ENCODE peak calls at places on chromosomes 4 and X, in five cellular contexts. M is heart right ventricle, D is ovary, U is neuronal stem cell, H is lung. B is an unnamed sample.

GRCh38 chr4:37602454-37603069 is 83.6 kb downstream of the RELL1 start:
- DNase-seq in M (no peak), D (no peak), U (no peak), H (no peak), B (no peak)

GRCh38 chr4:24137963-24138601 is 248.2 kb upstream of the PPARGC1A start:
- DNase-seq in M (no peak), D (no peak), U (no peak), H (no peak), B (no peak)

GRCh38 chr4:79865253-79865652 is 207.8 kb downstream of the ANTXR2 start:
- DNase-seq in M (no peak), D (no peak), U (no peak), H (no peak), B (no peak)

GRCh38 chr4:80367737-80368136 is 32.2 kb downstream of the CFAP299 start:
- DNase-seq in M (no peak), D (no peak), U (no peak), H (no peak), B (no peak)

GRCh38 chrX:140712413-140713173 is 3.0 kb downstream of the LINC00632 start:
- DNase-seq in M (peak), D (peak), U (peak), H (peak), B (peak)

GRCh38 chr4:140813804-140814203 is 57.6 kb upstream of the TBC1D9 start:
- DNase-seq in M (no peak), D (no peak), U (no peak), H (no peak), B (no peak)

GRCh38 chrX:48589482-48590162 is 7.7 kb upstream of the WDR13 start:
- DNase-seq in M (no peak), D (no peak), U (no peak), H (no peak), B (no peak)

GRCh38 chr4:101655847-101656246 is 134.7 kb upstream of the BANK1 start:
- DNase-seq in M (no peak), D (no peak), U (no peak), H (no peak), B (no peak)

GRCh38 chrX:43973249-43973672 is at the start of gene NDP:
- DNase-seq in M (no peak), D (peak), U (no peak), H (no peak), B (no peak)

GRCh38 chrX:154506483-154507332 is 9.3 kb downstream of the FAM3A start:
- DNase-seq in M (no peak), D (no peak), U (no peak), H (no peak), B (no peak)

DNA sequence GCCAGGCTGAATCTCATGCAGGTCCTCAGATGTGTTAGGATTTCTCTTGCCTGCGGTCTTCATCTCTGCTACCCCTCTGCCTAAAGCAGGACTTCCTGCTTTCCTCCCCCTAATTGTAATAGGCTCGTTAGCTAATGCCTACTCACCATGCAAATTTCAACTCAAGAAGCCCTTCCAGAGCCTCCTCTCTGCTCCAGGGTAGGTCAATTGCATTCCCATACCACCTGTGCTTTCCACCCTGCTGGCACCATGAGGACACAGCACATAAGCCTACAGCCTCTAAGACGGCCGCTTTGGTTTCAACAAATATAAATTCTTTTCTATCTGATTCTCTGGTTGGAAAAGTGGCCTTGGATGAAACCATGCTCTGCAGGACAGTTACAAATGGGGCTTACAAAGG is 93.9 kb downstream of the QDPR start:
- DNase-seq in M (no peak), D (no peak), U (no peak), H (no peak), B (no peak)
- H3K27ac ChIP-seq in M (no peak), D (no peak), U (no peak), H (no peak), B (no peak)

GRCh38 chr4:68124262-68124661 is 5.4 kb downstream of the TMPRSS11F start:
- DNase-seq in M (no peak), D (no peak), U (no peak), H (no peak), B (no peak)

GRCh38 chr4:68132342-68132741 is 2.7 kb upstream of the TMPRSS11F start:
- DNase-seq in M (no peak), D (no peak), U (no peak), H (no peak), B (no peak)

GRCh38 chr4:68129793-68130192 is at the start of gene TMPRSS11F:
- DNase-seq in M (no peak), D (no peak), U (no peak), H (no peak), B (no peak)
- H3K27ac ChIP-seq in M (no peak), D (no peak), U (no peak), H (no peak), B (no peak)

DNA sequence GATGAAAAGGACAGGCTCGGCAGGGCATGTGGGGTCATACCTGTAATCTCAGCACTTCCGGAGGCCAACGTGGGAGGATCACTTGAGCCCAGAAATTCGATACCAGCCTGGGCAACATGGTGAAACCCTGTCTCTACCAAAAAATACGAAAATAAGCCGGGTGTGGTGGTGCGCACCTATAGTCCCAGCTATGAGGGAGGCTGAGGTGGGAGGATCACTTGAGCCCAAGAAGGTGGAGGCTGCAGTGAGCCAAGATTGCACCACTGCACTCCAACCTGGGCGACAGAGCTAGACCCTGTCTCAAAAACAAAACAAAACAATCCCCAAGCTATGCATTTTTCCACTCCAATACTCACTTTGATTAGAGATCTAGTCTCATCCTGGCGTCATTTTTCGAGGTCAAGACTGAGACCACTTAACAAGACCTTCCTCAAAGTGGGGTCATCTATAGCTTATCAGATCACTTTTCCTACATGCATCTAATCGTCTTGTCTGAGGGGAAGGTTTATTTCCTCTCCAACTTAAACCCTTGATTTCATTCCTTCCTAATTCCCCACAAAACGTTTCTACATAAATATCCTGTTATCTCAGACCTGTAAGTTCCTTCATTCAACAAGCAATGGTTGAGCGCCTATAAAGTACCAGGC is 1.3 kb downstream of the NKAP start:
- DNase-seq in M (no peak), D (no peak), U (no peak), H (no peak), B (no peak)
- H3K27ac ChIP-seq in M (peak), D (no peak), U (no peak), H (no peak), B (no peak)

GRCh38 chr4:76696109-76696508 is 201.8 kb downstream of the SOWAHB start:
- DNase-seq in M (no peak), D (no peak), U (peak), H (no peak), B (no peak)
- H3K27ac ChIP-seq in M (no peak), D (no peak), U (peak), H (no peak), B (no peak)

DNA sequence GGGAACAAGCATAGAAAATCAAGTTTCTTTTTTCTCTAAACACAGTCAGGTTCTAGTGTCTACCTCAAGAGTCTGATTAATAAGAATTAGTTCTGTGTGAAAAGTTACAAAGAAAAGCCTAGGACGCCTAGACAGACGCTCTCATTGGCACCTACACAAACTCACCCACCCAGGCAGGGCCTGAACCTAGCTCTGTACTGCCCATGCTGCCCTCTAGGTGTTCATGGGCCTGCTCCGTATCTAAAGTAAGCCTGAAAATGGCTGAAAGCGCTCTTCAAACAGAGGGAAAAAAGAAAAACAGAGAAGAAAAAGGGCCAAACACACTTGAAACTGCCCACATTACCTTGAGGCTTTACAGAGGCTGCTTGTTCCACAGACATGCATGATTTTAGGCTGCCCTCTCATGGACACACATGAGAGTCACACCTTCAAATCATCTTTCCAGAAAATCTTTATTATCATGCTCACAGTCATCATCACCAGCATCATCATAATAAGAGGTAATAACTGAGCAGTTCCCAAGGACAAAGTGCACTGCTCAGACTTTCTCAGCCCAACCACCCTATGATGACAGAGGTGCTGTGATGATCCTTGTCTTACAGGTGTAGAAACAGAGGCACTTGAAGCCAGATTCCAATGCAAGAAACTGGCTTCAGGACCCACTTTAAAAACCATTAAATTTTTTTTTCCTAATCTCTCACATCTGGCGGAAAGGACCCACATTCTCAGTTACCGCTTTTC is 49.6 kb downstream of the MAP7D2 start:
- DNase-seq in M (no peak), D (no peak), U (no peak), H (no peak), B (no peak)
- H3K27ac ChIP-seq in M (no peak), D (no peak), U (no peak), H (no peak), B (no peak)

GRCh38 chr4:157984285-157984911 is 188.4 kb downstream of the GASK1B start:
- DNase-seq in M (no peak), D (no peak), U (no peak), H (no peak), B (no peak)

GRCh38 chr4:157983300-157983699 is 189.5 kb downstream of the GASK1B start:
- DNase-seq in M (no peak), D (no peak), U (no peak), H (no peak), B (no peak)

GRCh38 chr4:157977086-157977485 is 195.7 kb downstream of the GASK1B start:
- DNase-seq in M (no peak), D (no peak), U (no peak), H (no peak), B (no peak)

GRCh38 chr4:157980158-157980557 is 192.7 kb downstream of the GASK1B start:
- DNase-seq in M (no peak), D (no peak), U (no peak), H (no peak), B (no peak)

DNA sequence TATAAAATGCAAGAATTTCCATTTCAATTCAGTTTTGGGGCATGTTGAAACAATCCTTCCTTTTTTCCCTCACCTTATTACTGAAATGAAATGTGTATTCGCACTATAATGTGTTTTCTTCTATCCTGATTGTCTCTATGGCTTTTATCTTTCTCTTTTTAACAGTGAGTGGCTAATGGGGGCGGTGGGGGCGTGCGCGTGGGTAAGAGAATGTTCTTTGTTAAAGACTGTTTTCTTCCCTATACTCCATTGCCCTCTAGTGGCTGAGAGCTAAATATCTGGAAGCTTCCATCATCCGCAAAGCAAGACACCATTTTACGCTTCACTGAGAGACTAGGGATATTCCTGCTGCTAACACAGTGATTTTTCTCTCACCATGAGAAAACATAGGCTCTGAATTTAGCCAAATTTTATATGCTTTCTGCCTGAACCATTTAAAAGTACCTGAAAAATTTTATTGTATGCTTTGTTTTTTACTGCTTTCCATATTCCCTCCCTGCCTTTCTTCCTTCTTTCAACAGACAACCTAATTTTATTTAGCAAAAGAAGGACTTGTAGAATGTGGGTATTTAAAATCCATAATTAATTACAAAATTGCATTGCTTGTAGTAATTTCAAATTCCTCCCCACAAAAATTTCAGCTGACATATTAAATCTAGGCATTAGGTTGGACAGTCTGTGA is 194.0 kb downstream of the GASK1B start:
- DNase-seq in M (peak), D (peak), U (peak), H (peak), B (peak)
- H3K27ac ChIP-seq in M (no peak), D (no peak), U (no peak), H (no peak), B (peak)

DNA sequence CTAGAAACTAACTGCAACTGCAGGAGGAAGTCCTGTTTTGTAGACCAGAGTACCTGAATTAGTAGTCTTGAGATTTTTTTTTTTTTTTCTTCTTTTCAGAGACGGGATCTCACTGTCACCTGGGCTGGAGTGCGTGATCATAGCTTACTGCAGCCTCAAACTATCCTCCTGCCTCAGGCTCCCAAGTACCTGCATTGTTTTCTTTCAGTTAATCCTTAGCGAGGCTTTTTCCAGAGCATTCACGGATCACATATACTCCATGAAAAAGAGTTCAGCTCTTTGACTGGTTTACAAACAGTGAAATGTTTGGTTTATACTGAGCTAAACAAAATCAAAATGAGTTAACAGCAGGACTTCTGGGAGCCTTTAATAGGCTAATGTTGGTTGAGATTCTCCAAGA is 45.8 kb downstream of the KLHL15 start:
- DNase-seq in M (no peak), D (no peak), U (no peak), H (no peak), B (no peak)
- H3K27ac ChIP-seq in M (no peak), D (no peak), U (no peak), H (no peak), B (no peak)

GRCh38 chr4:185534534-185534849 is 815 bp downstream of the PDLIM3 start:
- DNase-seq in M (no peak), D (no peak), U (no peak), H (no peak), B (no peak)
- H3K27ac ChIP-seq in M (peak), D (peak), U (no peak), H (peak), B (peak)